ENCODE peak calls at places on chromosomes 5 and 9, in six cellular contexts. O, W, R, M, K and B are unnamed samples.

GRCh38 chr5:13985736-13986418 is 41.4 kb upstream of the DNAH5 start:
- DNase-seq in O (peak), W (no peak), R (no peak), M (no peak), K (no peak), B (no peak)

GRCh38 chr5:541888-542692 is 17.8 kb upstream of the SLC9A3 start:
- DNase-seq in O (no peak), W (peak), R (peak), M (no peak), K (no peak), B (no peak)

GRCh38 chr5:115258001-115258400 is 4.7 kb downstream of the PGGT1B start:
- DNase-seq in O (peak), W (no peak), R (no peak), M (no peak), K (no peak), B (no peak)

GRCh38 chr5:134097221-134097620 is 17.3 kb upstream of the TCF7 start:
- DNase-seq in O (peak), W (no peak), R (no peak), M (no peak), K (no peak), B (no peak)

GRCh38 chr5:151772868-151773561 is 1.3 kb downstream of the G3BP1 start:
- DNase-seq in O (peak), W (no peak), R (no peak), M (no peak), K (no peak), B (no peak)

GRCh38 chr9:98121096-98121495 is 2.1 kb upstream of the TRIM14 start:
- DNase-seq in O (peak), W (no peak), R (no peak), M (no peak), K (no peak), B (no peak)

GRCh38 chr5:141879941-141880738 is 1.9 kb upstream of the PCDH1 start:
- DNase-seq in O (peak), W (peak), R (no peak), M (no peak), K (no peak), B (no peak)

GRCh38 chr5:74738406-74738805 is 28.5 kb downstream of the GFM2 start:
- DNase-seq in O (no peak), W (no peak), R (no peak), M (no peak), K (no peak), B (no peak)

GRCh38 chr5:14357861-14358260 is 214.7 kb downstream of the TRIO start:
- DNase-seq in O (no peak), W (no peak), R (no peak), M (no peak), K (no peak), B (no peak)

DNA sequence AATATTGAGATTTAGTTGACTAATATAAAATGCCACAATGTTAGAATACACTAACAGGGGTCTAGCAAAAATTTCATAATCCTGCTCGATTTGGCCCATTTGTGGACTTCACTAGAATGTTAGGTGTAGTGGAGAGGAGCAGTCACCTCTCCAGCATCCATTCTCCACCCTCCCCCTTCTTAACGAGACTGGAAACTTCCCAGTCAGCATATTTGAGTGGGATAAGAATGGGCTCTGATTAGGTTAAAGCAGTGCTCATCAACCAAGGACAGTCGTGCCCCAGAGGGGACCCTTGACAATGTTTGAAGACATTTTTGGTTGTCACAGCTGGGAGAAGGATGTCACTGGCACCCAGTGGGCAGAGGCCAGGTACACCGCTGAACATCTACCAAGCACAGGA is 46.7 kb downstream of the FANCC start:
- DNase-seq in O (no peak), W (no peak), R (no peak), M (no peak), K (no peak), B (no peak)
- TF ChIP-seq CTCF in O (no peak), W (no peak), R (no peak), M (no peak), K (no peak), B (no peak)

DNA sequence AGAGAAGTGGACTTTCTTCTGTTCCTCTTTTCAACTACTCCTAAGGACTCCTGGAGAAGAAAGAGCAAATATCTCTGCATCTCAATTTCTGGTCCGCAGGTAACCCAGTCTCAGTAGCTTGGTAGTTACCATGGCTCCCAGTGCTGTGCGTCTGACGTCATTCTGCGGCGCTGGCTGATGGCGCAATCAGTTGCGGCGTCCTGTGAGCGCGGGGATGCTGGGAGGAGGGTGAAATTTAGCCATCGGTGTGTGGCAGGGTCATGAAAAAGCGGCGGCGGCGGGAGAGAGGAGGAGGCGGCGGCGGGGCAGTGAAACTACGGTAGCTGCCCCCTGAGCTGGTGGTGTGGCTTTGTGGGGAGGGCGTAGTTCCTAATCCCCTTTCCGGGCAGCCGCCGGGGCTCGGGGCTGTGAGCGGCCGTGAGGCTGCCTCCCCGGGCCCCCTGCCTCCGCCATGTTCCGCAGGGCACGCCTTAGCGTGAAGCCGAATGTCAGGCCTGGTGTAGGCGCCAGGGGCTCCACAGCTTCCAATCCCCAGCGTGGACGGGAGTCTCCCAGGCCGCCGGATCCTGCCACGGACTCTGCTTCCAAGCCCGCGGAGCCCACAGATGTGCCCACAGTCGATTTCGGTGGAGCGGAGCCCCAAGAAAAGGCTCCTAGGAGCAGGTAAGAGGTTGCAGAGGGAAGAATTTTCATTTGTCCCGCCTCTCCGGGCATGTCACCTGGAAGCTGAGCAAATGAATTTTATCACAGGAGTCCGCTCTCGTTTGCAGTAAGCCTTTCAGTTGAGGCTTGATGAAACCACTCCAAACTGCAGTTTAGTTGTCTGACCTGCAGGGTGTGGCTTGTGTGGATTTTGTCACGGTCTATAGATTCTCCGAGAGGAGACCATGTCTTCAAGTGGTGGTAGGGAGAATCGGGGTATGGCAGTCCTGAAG is at the start of gene BDP1:
- DNase-seq in O (peak), W (peak), R (peak), M (peak), K (peak), B (peak)
- TF ChIP-seq CTCF in O (peak), W (peak), R (peak), M (peak), K (peak), B (peak)

GRCh38 chr5:136108131-136108739 is 24.4 kb upstream of the SMAD5 start:
- DNase-seq in O (no peak), W (no peak), R (no peak), M (no peak), K (no peak), B (no peak)
- TF ChIP-seq CTCF in O (no peak), W (no peak), R (no peak), M (no peak), K (no peak), B (no peak)

GRCh38 chr9:120071760-120072159 is 508.2 kb downstream of the CDK5RAP2 start:
- DNase-seq in O (no peak), W (no peak), R (no peak), M (no peak), K (no peak), B (no peak)
- TF ChIP-seq CTCF in O (no peak), W (no peak), R (no peak), M (no peak), K (no peak), B (no peak)

GRCh38 chr9:68778635-68779034 is 73.6 kb downstream of the PIP5K1B start:
- DNase-seq in O (no peak), W (no peak), R (no peak), M (no peak), K (no peak), B (no peak)

GRCh38 chr9:68780735-68781134 is 75.7 kb downstream of the PIP5K1B start:
- DNase-seq in O (peak), W (no peak), R (no peak), M (no peak), K (no peak), B (no peak)

GRCh38 chr9:68781866-68782265 is 76.8 kb downstream of the PIP5K1B start:
- DNase-seq in O (no peak), W (no peak), R (no peak), M (no peak), K (no peak), B (no peak)

GRCh38 chr9:68782546-68782945 is 77.5 kb downstream of the PIP5K1B start:
- DNase-seq in O (no peak), W (no peak), R (no peak), M (no peak), K (no peak), B (no peak)

GRCh38 chr9:68780377-68780707 is 75.3 kb downstream of the PIP5K1B start:
- DNase-seq in O (no peak), W (no peak), R (no peak), M (no peak), K (no peak), B (no peak)
- TF ChIP-seq CTCF in O (no peak), W (no peak), R (no peak), M (no peak), K (no peak), B (peak)

DNA sequence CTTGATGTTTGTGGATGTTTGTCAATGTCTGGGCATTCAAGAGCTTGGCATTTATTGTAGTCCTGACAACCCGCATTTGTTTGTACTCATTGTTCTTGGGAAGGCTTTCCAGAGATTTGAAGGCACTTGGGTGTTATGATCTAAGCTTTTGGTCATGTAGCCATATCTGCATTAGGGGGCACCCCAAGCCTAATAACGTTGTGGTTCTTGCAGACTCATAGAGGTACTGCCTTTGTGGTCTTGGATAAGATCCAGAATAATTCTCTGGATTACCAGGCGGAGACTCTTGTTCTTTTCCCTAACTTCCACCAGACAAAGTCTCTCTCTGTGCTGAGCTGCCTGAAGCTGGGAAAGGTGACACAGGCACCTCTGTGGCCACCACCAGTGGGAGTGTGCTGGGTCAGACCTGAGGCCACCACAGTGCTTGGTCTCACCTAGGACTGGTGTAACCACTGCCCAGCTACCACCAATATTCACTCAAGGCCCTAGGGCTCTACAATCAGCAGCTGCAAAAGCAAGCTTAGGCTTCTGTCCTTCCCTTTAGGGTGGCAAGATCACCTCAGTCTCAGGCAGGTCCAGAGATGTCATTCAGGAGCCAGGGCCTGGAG is 144.4 kb upstream of the TAS2R1 start:
- DNase-seq in O (no peak), W (no peak), R (no peak), M (no peak), K (no peak), B (no peak)
- TF ChIP-seq CTCF in O (peak), W (no peak), R (no peak), M (peak), K (no peak), B (no peak)

GRCh38 chr9:9003184-9003583 is 1203.6 kb upstream of the DMAC1 start:
- DNase-seq in O (no peak), W (no peak), R (no peak), M (no peak), K (no peak), B (no peak)

GRCh38 chr9:9004844-9005243 is 1205.3 kb upstream of the DMAC1 start:
- DNase-seq in O (no peak), W (no peak), R (no peak), M (no peak), K (no peak), B (no peak)
- TF ChIP-seq CTCF in O (no peak), W (no peak), R (no peak), M (peak), K (no peak), B (no peak)

DNA sequence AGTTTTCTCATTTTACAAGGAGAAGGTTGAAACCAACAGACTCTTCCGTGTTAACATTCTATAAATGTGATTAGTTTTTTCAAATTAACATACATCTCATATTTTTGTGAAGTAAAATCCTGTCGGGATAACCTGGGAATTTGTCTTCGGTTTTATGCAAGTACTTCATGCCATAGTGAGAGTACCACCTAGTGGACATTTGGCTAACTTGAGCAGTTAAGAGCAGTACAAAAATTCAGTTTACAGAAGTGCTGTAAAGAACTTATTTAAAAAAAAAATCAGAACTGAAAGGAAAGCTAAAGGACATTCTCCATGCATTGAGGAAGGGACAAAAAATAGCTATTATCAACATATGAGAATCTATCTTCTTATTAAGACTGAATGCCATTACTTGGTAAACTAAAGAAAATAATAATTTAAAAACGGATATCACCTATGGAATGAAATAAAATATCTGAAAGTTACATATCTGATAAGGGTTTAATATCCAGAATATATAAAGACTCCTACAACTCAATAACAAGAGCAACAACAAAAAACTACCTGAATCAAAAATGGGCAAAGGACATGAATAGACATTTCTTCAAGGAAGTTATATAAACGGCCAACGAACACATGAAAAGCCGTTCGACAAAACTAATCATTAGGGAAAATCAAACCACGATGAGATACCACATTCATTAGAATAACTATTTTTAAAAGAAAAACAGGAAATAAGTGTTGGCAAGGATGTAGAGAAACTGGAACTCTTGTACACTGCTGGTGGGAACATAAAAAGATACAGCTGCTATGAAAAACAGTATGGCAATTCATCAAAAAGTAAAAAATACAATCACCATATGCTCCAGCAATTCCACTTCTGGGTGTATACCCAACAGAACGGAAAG is 117.0 kb upstream of the GNA14 start:
- DNase-seq in O (peak), W (no peak), R (no peak), M (no peak), K (no peak), B (no peak)
- TF ChIP-seq CTCF in O (peak), W (peak), R (peak), M (peak), K (peak), B (no peak)

DNA sequence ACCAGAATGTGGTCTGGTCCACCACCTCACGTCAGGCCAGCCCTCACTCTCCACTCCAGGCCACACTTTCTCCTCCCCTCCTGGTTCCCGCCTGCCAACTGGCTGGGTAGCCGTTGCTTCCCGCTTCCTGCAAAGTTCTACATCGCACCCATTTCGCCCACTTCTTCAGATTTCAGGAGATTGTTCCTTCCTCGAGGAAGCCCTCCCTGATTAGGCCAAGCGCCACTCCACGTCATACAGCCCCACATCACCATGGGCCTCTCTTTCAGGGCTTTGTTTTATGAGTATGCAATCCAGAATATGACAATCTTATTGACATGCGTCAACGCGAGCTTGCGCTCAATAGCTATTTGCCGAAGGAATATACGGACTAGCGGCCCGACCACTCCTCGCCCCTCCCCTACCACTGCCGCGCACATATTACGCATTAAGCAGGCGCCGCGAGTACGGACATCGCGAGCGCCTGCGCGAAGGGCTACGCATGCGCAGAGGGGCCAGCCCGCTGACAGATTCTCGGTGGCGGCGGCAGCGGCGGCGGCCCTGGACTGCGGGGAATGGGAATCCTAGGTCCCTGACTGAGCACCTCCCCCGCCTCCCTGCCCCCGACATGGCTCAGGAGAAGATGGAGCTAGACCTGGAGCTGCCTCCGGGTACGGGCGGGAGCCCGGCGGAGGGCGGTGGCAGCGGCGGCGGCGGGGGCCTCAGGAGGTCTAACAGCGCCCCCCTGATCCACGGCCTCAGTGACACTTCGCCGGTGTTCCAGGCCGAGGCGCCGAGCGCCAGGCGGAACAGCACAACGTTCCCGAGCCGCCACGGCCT is 74.7 kb downstream of the PIP5K1B start:
- DNase-seq in O (peak), W (peak), R (peak), M (peak), K (peak), B (peak)
- TF ChIP-seq CTCF in O (peak), W (peak), R (peak), M (peak), K (peak), B (peak)

DNA sequence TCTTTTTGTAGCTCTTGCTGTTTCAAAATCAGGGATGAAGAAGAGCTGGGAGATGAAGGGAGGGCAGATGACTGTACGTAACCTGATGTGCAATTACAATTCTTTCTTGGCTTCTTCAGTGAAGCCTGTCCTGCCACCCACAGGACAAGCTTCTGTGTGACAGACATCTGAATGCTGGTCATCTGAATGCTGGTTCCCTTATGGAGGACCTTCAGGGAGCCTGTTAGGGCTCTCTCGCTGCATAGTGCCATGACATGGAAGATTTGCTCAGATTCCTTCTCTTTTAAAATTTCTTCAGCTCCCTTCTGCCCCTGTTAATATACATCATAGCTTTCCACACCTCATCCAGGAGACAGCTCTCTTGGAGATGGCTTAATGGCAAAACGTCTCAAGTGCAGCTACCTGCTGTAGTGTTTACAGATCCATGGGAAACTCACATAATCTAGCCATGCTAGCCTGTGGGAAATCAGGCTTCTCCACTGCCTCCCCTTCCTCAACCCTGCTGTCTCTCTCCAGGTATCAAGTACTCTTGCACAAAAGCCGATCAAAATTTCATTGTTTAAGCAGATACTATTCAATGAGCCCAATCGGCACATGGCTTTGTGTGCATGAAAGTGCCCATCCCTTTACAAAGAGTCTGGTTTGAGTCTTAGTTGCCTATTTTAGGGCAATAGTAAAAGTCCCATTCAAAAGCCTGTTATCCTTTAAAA is 134.6 kb downstream of the RAB3C start:
- DNase-seq in O (no peak), W (no peak), R (no peak), M (no peak), K (no peak), B (no peak)
- TF ChIP-seq CTCF in O (no peak), W (no peak), R (no peak), M (no peak), K (no peak), B (no peak)